ENCODE peak calls at places on chromosomes 7 and 10, in ten cellular contexts. R is activated CD8-positive, alpha-beta T cell treated with anti-CD3 and anti-CD28 coated beads for 36 hours; X is T follicular helper cell; K is NCI-H2171 treated with DMSO at 0.1 percent for 48 hours; Y is tibial nerve; F is nephron progenitor cell; T is substantia nigra; Q is ascending aorta; O is CD8-positive, alpha-beta memory T cell; V is pancreas. U is an unnamed sample.

GRCh38 chr7:105596866-105597265 is 15.6 kb upstream of the EFCAB10 start:
- DNase-seq in O (no peak), K (no peak), F (no peak), Y (no peak), V (no peak), R (no peak), T (no peak), Q (no peak), X (no peak), U (no peak)

GRCh38 chr7:111760043-111760442 is 197.8 kb upstream of the IMMP2L start:
- DNase-seq in X (no peak), Q (no peak), Y (no peak), R (no peak), K (no peak), O (no peak), T (no peak), V (no peak), F (no peak), U (no peak)

GRCh38 chr7:123615344-123615743 is 13.7 kb downstream of the ASB15 start:
- DNase-seq in O (no peak), V (no peak), R (no peak), K (no peak), Q (no peak), T (no peak), X (no peak), F (no peak), Y (no peak), U (no peak)

GRCh38 chr10:79208251-79208983 is 138.9 kb upstream of the PPIF start:
- DNase-seq in O (no peak), F (no peak), K (no peak), T (no peak), R (no peak), V (no peak), X (no peak), Y (no peak), Q (no peak), U (no peak)

GRCh38 chr10:1160561-1160961 is 104.4 kb downstream of the WDR37 start:
- DNase-seq in Y (no peak), K (no peak), V (no peak), O (no peak), F (no peak), X (no peak), R (no peak), T (no peak), Q (peak; percentile 40), U (no peak)

GRCh38 chr7:31105256-31105950 is 53.3 kb downstream of the ADCYAP1R1 start:
- DNase-seq in V (no peak), X (no peak), F (no peak), K (no peak), Q (peak; percentile 37), R (no peak), Y (no peak), T (no peak), O (no peak), U (no peak)

GRCh38 chr10:107230854-107231253 is 66.3 kb upstream of the SORCS1 start:
- DNase-seq in F (no peak), R (no peak), V (no peak), K (no peak), Q (no peak), Y (no peak), T (no peak), O (no peak), X (no peak), U (no peak)

GRCh38 chr7:134444198-134444960 is 14.5 kb downstream of the AKR1B1 start:
- DNase-seq in Y (no peak), F (no peak), V (no peak), K (no peak), R (no peak), Q (no peak), T (peak; percentile 42), X (no peak), O (no peak), U (peak; percentile 3)

GRCh38 chr10:87585565-87586514 is 73.8 kb upstream of the PAPSS2 start:
- DNase-seq in V (no peak), F (no peak), Q (no peak), Y (no peak), O (no peak), R (no peak), K (peak; percentile 16), T (no peak), X (no peak), U (no peak)

GRCh38 chr10:124688889-124689670 is 55.1 kb downstream of the FAM53B start:
- DNase-seq in O (peak; percentile 74), T (no peak), K (no peak), F (no peak), X (no peak), R (peak; percentile 87), Y (no peak), V (no peak), Q (no peak), U (no peak)

GRCh38 chr10:18400911-18401260 is 250.5 kb downstream of the NSUN6 start:
- DNase-seq in K (peak; percentile 43), Q (no peak), R (no peak), O (no peak), X (no peak), F (peak; percentile 30), T (no peak), V (peak; percentile 25), Y (no peak), U (no peak)

GRCh38 chr7:117138474-117138873 is 184.4 kb downstream of the WNT2 start:
- DNase-seq in Q (no peak), V (no peak), R (no peak), T (no peak), Y (no peak), X (no peak), F (no peak), K (no peak), O (no peak), U (no peak)

GRCh38 chr10:22228943-22229755 is 11.3 kb upstream of the EBLN1 start:
- DNase-seq in V (peak; percentile 87), Q (peak; percentile 92), Y (peak; percentile 85), F (peak; percentile 88), T (peak; percentile 79), K (peak; percentile 77), O (peak; percentile 88), X (peak; percentile 78), R (peak; percentile 92), U (no peak)

GRCh38 chr10:97024181-97025073 is 161.3 kb downstream of the SLIT1 start:
- DNase-seq in Q (peak; percentile 70), T (no peak), R (no peak), F (no peak), X (no peak), K (no peak), Y (no peak), V (no peak), O (no peak), U (no peak)

GRCh38 chr7:94580601-94581000 is 71.0 kb downstream of the CASD1 start:
- DNase-seq in V (no peak), T (no peak), O (no peak), Q (no peak), X (no peak), Y (no peak), F (no peak), R (no peak), K (peak; percentile 51), U (no peak)

GRCh38 chr7:40726559-40726958 is 591.8 kb downstream of the SUGCT start:
- DNase-seq in F (no peak), K (no peak), X (no peak), Y (no peak), T (no peak), O (no peak), V (no peak), R (no peak), Q (no peak), U (no peak)

GRCh38 chr7:101673951-101674350 is 44.9 kb upstream of the MYL10 start:
- DNase-seq in V (no peak), X (no peak), F (no peak), R (no peak), T (no peak), K (no peak), Q (no peak), O (no peak), Y (no peak), U (no peak)

GRCh38 chr7:66804001-66804400 is 63.5 kb downstream of the RABGEF1 start:
- DNase-seq in R (no peak), T (peak; percentile 31), Y (no peak), K (no peak), V (no peak), F (no peak), X (no peak), Q (no peak), O (no peak), U (no peak)

GRCh38 chr7:100044719-100045118 is 4.9 kb upstream of the ZSCAN21 start:
- DNase-seq in X (no peak), V (no peak), R (peak; percentile 22), F (no peak), Q (no peak), K (no peak), T (no peak), Y (no peak), O (no peak), U (no peak)

GRCh38 chr7:88204525-88205103 is 15.2 kb downstream of the SRI start:
- DNase-seq in Q (no peak), F (no peak), O (no peak), R (no peak), V (no peak), T (no peak), K (no peak), Y (no peak), X (no peak), U (no peak)